ENCODE peak calls at places on chromosomes 6 and 20, in five cellular contexts. R is Calu3; N is stimulated activated naive CD8-positive, alpha-beta T cell treated with anti-CD3 and anti-CD28 coated beads, Interleukin-15, Interleukin-2, amounts not matched to agents 100 U/mL and 50 U/mL, for 24 hours; C is NCI-H1105 treated with DMSO at 0.1 percent for 48 hours; J is mucosa of gallbladder. Z is an unnamed sample.

GRCh38 chr6:12311106-12311505 is 20.9 kb downstream of the EDN1 start:
- DNase-seq in R (peak), N (no peak), C (no peak), J (no peak), Z (no peak)

GRCh38 chr6:33609019-33609418 is 12.1 kb upstream of the ITPR3 start:
- DNase-seq in R (no peak), N (no peak), C (no peak), J (no peak), Z (no peak)

GRCh38 chr6:15320683-15321082 is 74.8 kb downstream of the JARID2 start:
- DNase-seq in R (no peak), N (no peak), C (no peak), J (no peak), Z (no peak)

GRCh38 chr20:58081842-58082241 is 146.6 kb downstream of the ANKRD60 start:
- DNase-seq in R (no peak), N (no peak), C (no peak), J (no peak), Z (no peak)

GRCh38 chr6:151624900-151625536 is 131.2 kb downstream of the CCDC170 start:
- DNase-seq in R (no peak), N (no peak), C (no peak), J (no peak), Z (no peak)

GRCh38 chr6:105681061-105681460 is 278.2 kb upstream of the PREP start:
- DNase-seq in R (no peak), N (no peak), C (no peak), J (no peak), Z (no peak)

GRCh38 chr6:151391021-151391470 is 313 bp downstream of the ZBTB2 start:
- DNase-seq in R (peak), N (peak), C (peak), J (peak), Z (peak)

GRCh38 chr6:161438430-161439030 is 164.7 kb upstream of the AGPAT4 start:
- DNase-seq in R (no peak), N (no peak), C (no peak), J (no peak), Z (no peak)

GRCh38 chr6:11272491-11273192 is 40.2 kb upstream of the NEDD9 start:
- DNase-seq in R (no peak), N (no peak), C (peak), J (peak), Z (no peak)

GRCh38 chr6:24796616-24797290 is 2.0 kb downstream of the ARMH2 start:
- DNase-seq in R (no peak), N (peak), C (no peak), J (no peak), Z (no peak)

GRCh38 chr20:44019638-44020335 is 105.1 kb downstream of the TOX2 start:
- DNase-seq in R (no peak), N (peak), C (no peak), J (no peak), Z (no peak)

GRCh38 chr6:82458147-82458546 is 94.5 kb downstream of the TPBG start:
- DNase-seq in R (no peak), N (no peak), C (no peak), J (no peak), Z (no peak)

GRCh38 chr6:128173290-128173689 is 272.4 kb upstream of the THEMIS start:
- DNase-seq in R (no peak), N (no peak), C (no peak), J (no peak), Z (no peak)

GRCh38 chr6:42989923-42990322 is 5.6 kb downstream of the PPP2R5D start:
- DNase-seq in R (no peak), N (no peak), C (no peak), J (no peak), Z (no peak)

GRCh38 chr20:33789109-33789857 is 21.9 kb upstream of the CHMP4B start:
- DNase-seq in R (peak), N (no peak), C (no peak), J (peak), Z (no peak)

GRCh38 chr20:46557231-46557956 is 6.9 kb upstream of the OCSTAMP start:
- DNase-seq in R (no peak), N (no peak), C (no peak), J (no peak), Z (no peak)

GRCh38 chr6:31351734-31352496 is 5.1 kb downstream of the HLA-B start:
- DNase-seq in R (no peak), N (no peak), C (no peak), J (no peak), Z (no peak)